ENCODE peak calls at places on chromosomes 6 and 20, in ten cellular contexts. O is esophagus squamous epithelium, Q is H54, B is breast epithelium, A is body of pancreas, H is tibial nerve, X is heart left ventricle, W is IMR-90, D is NB4, K is Peyer's patch. I is an unnamed sample.

GRCh38 chr6:25714765-25715164 is 39.8 kb upstream of the SLC17A4 start:
- DNase-seq in O (no peak), Q (no peak), B (no peak), A (no peak), H (no peak), X (no peak), W (no peak), D (no peak), K (no peak), I (no peak)

GRCh38 chr6:37758234-37758633 is 60.6 kb upstream of the MDGA1 start:
- DNase-seq in O (no peak), Q (no peak), B (no peak), A (no peak), H (no peak), X (no peak), W (no peak), D (no peak), K (no peak), I (no peak)

GRCh38 chr20:48564997-48565396 is 262.8 kb downstream of the PREX1 start:
- DNase-seq in O (no peak), Q (no peak), B (no peak), A (no peak), H (no peak), X (no peak), W (no peak), D (no peak), K (no peak), I (no peak)

GRCh38 chr6:168647271-168647670 is 206.3 kb downstream of the SMOC2 start:
- DNase-seq in O (no peak), Q (no peak), B (no peak), A (no peak), H (no peak), X (no peak), W (no peak), D (no peak), K (no peak), I (no peak)

GRCh38 chr20:31605902-31606677 is 1.0 kb downstream of the ID1 start:
- DNase-seq in O (no peak), Q (no peak), B (no peak), A (no peak), H (no peak), X (no peak), W (no peak), D (peak), K (peak), I (peak)

GRCh38 chr6:36613200-36613995 is 19.2 kb downstream of the SRSF3 start:
- DNase-seq in O (no peak), Q (no peak), B (no peak), A (no peak), H (no peak), X (no peak), W (no peak), D (no peak), K (no peak), I (no peak)

GRCh38 chr20:48115511-48115910 is 330.2 kb upstream of the SULF2 start:
- DNase-seq in O (no peak), Q (no peak), B (no peak), A (no peak), H (no peak), X (no peak), W (no peak), D (no peak), K (no peak), I (no peak)

GRCh38 chr6:81169166-81169565 is 583.3 kb downstream of the TENT5A start:
- DNase-seq in O (no peak), Q (no peak), B (no peak), A (no peak), H (no peak), X (no peak), W (no peak), D (no peak), K (no peak), I (no peak)

GRCh38 chr6:154292855-154293519 is 63.6 kb downstream of the IPCEF1 start:
- DNase-seq in O (no peak), Q (no peak), B (no peak), A (no peak), H (no peak), X (no peak), W (peak), D (no peak), K (no peak), I (no peak)

GRCh38 chr6:11833626-11834592 is 55.3 kb upstream of the ADTRP start:
- DNase-seq in O (no peak), Q (no peak), B (no peak), A (peak), H (no peak), X (no peak), W (no peak), D (no peak), K (no peak), I (no peak)

GRCh38 chr6:100176321-100176950 is 182.4 kb upstream of the MCHR2 start:
- DNase-seq in O (no peak), Q (no peak), B (no peak), A (peak), H (peak), X (peak), W (peak), D (peak), K (no peak), I (no peak)

GRCh38 chr6:138107752-138108592 is 753 bp upstream of the PERP start:
- DNase-seq in O (no peak), Q (no peak), B (no peak), A (peak), H (no peak), X (no peak), W (no peak), D (no peak), K (peak), I (no peak)

GRCh38 chr20:59459586-59459985 is 144.8 kb upstream of the PHACTR3 start:
- DNase-seq in O (no peak), Q (no peak), B (no peak), A (no peak), H (no peak), X (no peak), W (no peak), D (no peak), K (no peak), I (no peak)

GRCh38 chr6:13710552-13711383 is 867 bp downstream of the RANBP9 start:
- DNase-seq in O (no peak), Q (peak), B (peak), A (peak), H (peak), X (peak), W (no peak), D (peak), K (peak), I (peak)

DNA sequence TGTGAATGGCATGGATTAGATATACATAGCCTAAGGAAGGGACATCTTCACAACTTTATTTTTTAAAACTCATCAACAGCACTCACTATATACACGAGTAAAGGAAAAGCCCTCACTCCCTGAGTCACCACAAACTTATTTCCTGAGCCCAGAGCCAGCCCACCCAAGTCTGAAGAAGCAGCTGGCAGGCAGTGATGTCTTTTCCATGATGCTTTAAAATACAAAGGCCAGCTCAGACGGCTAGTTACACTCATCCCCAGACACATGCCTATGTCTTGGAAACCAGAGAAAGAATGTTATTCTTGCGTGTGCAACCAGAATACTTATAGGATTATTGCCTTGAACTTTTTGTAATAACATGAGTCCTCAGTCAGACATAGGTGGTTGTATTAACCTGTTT is 114.4 kb downstream of the ADGRG6 start:
- DNase-seq in O (no peak), Q (peak), B (no peak), A (peak), H (no peak), X (no peak), W (peak), D (no peak), K (no peak), I (no peak)
- TF ChIP-seq POLR2A in O (no peak), Q (no peak), B (no peak), A (no peak), H (no peak), X (no peak), W (no peak), D (no peak), K (no peak), I (no peak)

GRCh38 chr20:35657271-35657670 is 7.4 kb downstream of the CPNE1 start:
- DNase-seq in O (no peak), Q (no peak), B (no peak), A (no peak), H (no peak), X (no peak), W (peak), D (no peak), K (no peak), I (no peak)

GRCh38 chr20:35653893-35654292 is 10.8 kb downstream of the CPNE1 start:
- DNase-seq in O (no peak), Q (no peak), B (no peak), A (no peak), H (no peak), X (no peak), W (no peak), D (no peak), K (no peak), I (no peak)

GRCh38 chr20:35652641-35653429 is 11.9 kb downstream of the CPNE1 start:
- DNase-seq in O (no peak), Q (no peak), B (no peak), A (no peak), H (no peak), X (no peak), W (no peak), D (no peak), K (no peak), I (no peak)

GRCh38 chr20:35653430-35653734 is 11.3 kb downstream of the CPNE1 start:
- DNase-seq in O (no peak), Q (no peak), B (no peak), A (no peak), H (no peak), X (no peak), W (no peak), D (no peak), K (no peak), I (no peak)

GRCh38 chr20:35654415-35654814 is 10.3 kb downstream of the CPNE1 start:
- DNase-seq in O (no peak), Q (no peak), B (no peak), A (no peak), H (no peak), X (no peak), W (no peak), D (no peak), K (no peak), I (no peak)
- TF ChIP-seq POLR2A in O (no peak), Q (no peak), B (no peak), A (no peak), H (no peak), X (no peak), W (no peak), D (no peak), K (no peak), I (no peak)

GRCh38 chr20:653110-653589 is at the start of gene SRXN1:
- DNase-seq in O (peak), Q (peak), B (peak), A (peak), H (peak), X (peak), W (peak), D (peak), K (peak), I (peak)
- TF ChIP-seq POLR2A in O (peak), Q (peak), B (no peak), A (no peak), H (no peak), X (peak), W (peak), D (peak), K (no peak), I (peak)

GRCh38 chr6:31532644-31533454 is 4.1 kb downstream of the MCCD1 start:
- DNase-seq in O (no peak), Q (no peak), B (no peak), A (no peak), H (no peak), X (no peak), W (no peak), D (no peak), K (no peak), I (no peak)
- TF ChIP-seq POLR2A in O (no peak), Q (no peak), B (no peak), A (no peak), H (no peak), X (no peak), W (no peak), D (no peak), K (no peak), I (no peak)

GRCh38 chr6:79070206-79070825 is 7.7 kb downstream of the PHIP start:
- DNase-seq in O (no peak), Q (no peak), B (no peak), A (no peak), H (no peak), X (no peak), W (peak), D (no peak), K (no peak), I (no peak)

GRCh38 chr6:79065232-79065631 is 12.8 kb downstream of the PHIP start:
- DNase-seq in O (no peak), Q (no peak), B (no peak), A (no peak), H (no peak), X (no peak), W (no peak), D (no peak), K (no peak), I (no peak)

GRCh38 chr6:79064635-79065034 is 13.4 kb downstream of the PHIP start:
- DNase-seq in O (no peak), Q (no peak), B (no peak), A (no peak), H (no peak), X (no peak), W (no peak), D (no peak), K (no peak), I (no peak)

GRCh38 chr6:79066330-79066729 is 11.7 kb downstream of the PHIP start:
- DNase-seq in O (no peak), Q (no peak), B (no peak), A (no peak), H (no peak), X (no peak), W (peak), D (no peak), K (no peak), I (no peak)

GRCh38 chr6:79066828-79067227 is 11.2 kb downstream of the PHIP start:
- DNase-seq in O (no peak), Q (no peak), B (no peak), A (no peak), H (no peak), X (no peak), W (no peak), D (no peak), K (no peak), I (no peak)
- TF ChIP-seq POLR2A in O (no peak), Q (no peak), B (no peak), A (no peak), H (no peak), X (no peak), W (no peak), D (no peak), K (no peak), I (no peak)

GRCh38 chr20:49863666-49864065 is 51.0 kb downstream of the SLC9A8 start:
- DNase-seq in O (no peak), Q (no peak), B (no peak), A (no peak), H (no peak), X (no peak), W (no peak), D (no peak), K (no peak), I (no peak)

GRCh38 chr20:49867453-49868215 is 47.7 kb downstream of the SPATA2 start:
- DNase-seq in O (no peak), Q (no peak), B (no peak), A (no peak), H (no peak), X (no peak), W (no peak), D (peak), K (no peak), I (no peak)

GRCh38 chr20:49866051-49866450 is 49.3 kb downstream of the SPATA2 start:
- DNase-seq in O (no peak), Q (no peak), B (no peak), A (no peak), H (no peak), X (no peak), W (peak), D (no peak), K (no peak), I (no peak)

GRCh38 chr20:49862607-49863200 is 50.1 kb downstream of the SLC9A8 start:
- DNase-seq in O (no peak), Q (no peak), B (no peak), A (no peak), H (no peak), X (no peak), W (no peak), D (peak), K (no peak), I (no peak)

GRCh38 chr20:49865559-49865958 is 49.8 kb downstream of the SPATA2 start:
- DNase-seq in O (no peak), Q (no peak), B (no peak), A (no peak), H (no peak), X (no peak), W (peak), D (no peak), K (no peak), I (no peak)
- TF ChIP-seq POLR2A in O (no peak), Q (no peak), B (no peak), A (no peak), H (no peak), X (no peak), W (no peak), D (no peak), K (no peak), I (no peak)

GRCh38 chr6:33426590-33427563 is 7.0 kb downstream of the SYNGAP1 start:
- DNase-seq in O (no peak), Q (no peak), B (no peak), A (no peak), H (no peak), X (no peak), W (no peak), D (peak), K (no peak), I (no peak)

GRCh38 chr6:33423777-33424176 is 3.9 kb downstream of the SYNGAP1 start:
- DNase-seq in O (no peak), Q (no peak), B (no peak), A (no peak), H (no peak), X (no peak), W (no peak), D (no peak), K (no peak), I (no peak)

GRCh38 chr6:33427585-33428218 is 7.8 kb downstream of the SYNGAP1 start:
- DNase-seq in O (no peak), Q (peak), B (no peak), A (peak), H (no peak), X (peak), W (no peak), D (peak), K (peak), I (no peak)

GRCh38 chr6:33425668-33426577 is 6.1 kb downstream of the SYNGAP1 start:
- DNase-seq in O (no peak), Q (peak), B (peak), A (peak), H (peak), X (peak), W (peak), D (peak), K (peak), I (peak)

GRCh38 chr6:33424855-33425667 is 5.2 kb downstream of the SYNGAP1 start:
- DNase-seq in O (no peak), Q (no peak), B (no peak), A (no peak), H (no peak), X (no peak), W (no peak), D (no peak), K (no peak), I (no peak)
- TF ChIP-seq POLR2A in O (peak), Q (no peak), B (no peak), A (no peak), H (no peak), X (no peak), W (no peak), D (no peak), K (no peak), I (no peak)

GRCh38 chr6:44298864-44299263 is 14.3 kb downstream of the AARS2 start:
- DNase-seq in O (no peak), Q (no peak), B (no peak), A (no peak), H (no peak), X (no peak), W (no peak), D (no peak), K (no peak), I (no peak)

GRCh38 chr6:44298055-44298803 is 14.9 kb downstream of the AARS2 start:
- DNase-seq in O (no peak), Q (no peak), B (no peak), A (no peak), H (no peak), X (no peak), W (no peak), D (peak), K (no peak), I (no peak)

GRCh38 chr6:44300424-44300823 is 12.7 kb downstream of the AARS2 start:
- DNase-seq in O (no peak), Q (no peak), B (no peak), A (no peak), H (no peak), X (no peak), W (no peak), D (no peak), K (no peak), I (no peak)

GRCh38 chr6:44294832-44295791 is 18.0 kb downstream of the AARS2 start:
- DNase-seq in O (no peak), Q (no peak), B (no peak), A (no peak), H (no peak), X (no peak), W (no peak), D (no peak), K (no peak), I (no peak)

GRCh38 chr6:44297063-44298038 is 15.8 kb downstream of the AARS2 start:
- DNase-seq in O (no peak), Q (no peak), B (no peak), A (peak), H (no peak), X (peak), W (peak), D (peak), K (no peak), I (no peak)
- TF ChIP-seq POLR2A in O (no peak), Q (no peak), B (no peak), A (no peak), H (no peak), X (no peak), W (no peak), D (no peak), K (no peak), I (no peak)

GRCh38 chr20:33812673-33813462 is 1.7 kb downstream of the CHMP4B start:
- DNase-seq in O (no peak), Q (no peak), B (no peak), A (peak), H (no peak), X (no peak), W (no peak), D (no peak), K (peak), I (no peak)

GRCh38 chr20:33811763-33812672 is 870 bp downstream of the CHMP4B start:
- DNase-seq in O (no peak), Q (peak), B (peak), A (peak), H (peak), X (peak), W (peak), D (peak), K (peak), I (peak)

GRCh38 chr20:33815671-33816070 is 4.5 kb downstream of the CHMP4B start:
- DNase-seq in O (no peak), Q (no peak), B (no peak), A (no peak), H (no peak), X (no peak), W (no peak), D (no peak), K (no peak), I (no peak)

GRCh38 chr20:33816191-33816590 is 5.0 kb downstream of the CHMP4B start:
- DNase-seq in O (no peak), Q (no peak), B (no peak), A (no peak), H (no peak), X (no peak), W (no peak), D (no peak), K (no peak), I (no peak)

GRCh38 chr20:33814238-33814712 is 3.1 kb downstream of the CHMP4B start:
- DNase-seq in O (no peak), Q (no peak), B (no peak), A (no peak), H (no peak), X (no peak), W (peak), D (no peak), K (peak), I (no peak)
- TF ChIP-seq POLR2A in O (no peak), Q (no peak), B (no peak), A (no peak), H (no peak), X (no peak), W (no peak), D (no peak), K (peak), I (no peak)

DNA sequence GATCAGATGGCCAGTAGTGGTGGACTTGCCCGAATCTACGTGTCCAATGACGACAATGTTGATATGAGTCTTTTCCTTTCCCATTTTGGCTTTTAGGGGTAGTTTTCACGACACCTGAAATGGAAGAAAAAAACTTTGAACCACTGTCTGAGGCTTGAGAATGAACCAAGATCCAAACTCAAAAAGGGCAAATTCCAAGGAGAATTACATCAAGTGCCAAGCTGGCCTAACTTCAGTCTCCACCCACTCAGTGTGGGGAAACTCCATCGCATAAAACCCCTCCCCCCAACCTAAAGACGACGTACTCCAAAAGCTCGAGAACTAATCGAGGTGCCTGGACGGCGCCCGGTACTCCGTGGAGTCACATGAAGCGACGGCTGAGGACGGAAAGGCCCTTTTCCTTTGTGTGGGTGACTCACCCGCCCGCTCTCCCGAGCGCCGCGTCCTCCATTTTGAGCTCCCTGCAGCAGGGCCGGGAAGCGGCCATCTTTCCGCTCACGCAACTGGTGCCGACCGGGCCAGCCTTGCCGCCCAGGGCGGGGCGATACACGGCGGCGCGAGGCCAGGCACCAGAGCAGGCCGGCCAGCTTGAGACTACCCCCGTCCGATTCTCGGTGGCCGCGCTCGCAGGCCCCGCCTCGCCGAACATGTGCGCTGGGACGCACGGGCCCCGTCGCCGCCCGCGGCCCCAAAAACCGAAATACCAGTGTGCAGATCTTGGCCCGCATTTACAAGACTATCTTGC is 717 bp downstream of the EEF1A1 start:
- DNase-seq in O (no peak), Q (no peak), B (peak), A (peak), H (peak), X (peak), W (peak), D (peak), K (peak), I (peak)
- TF ChIP-seq POLR2A in O (no peak), Q (no peak), B (no peak), A (no peak), H (no peak), X (no peak), W (no peak), D (no peak), K (peak), I (no peak)